ENCODE peak calls at places on chromosomes 2 and 18, in six cellular contexts. One of them, this sample, is unnamed.

GRCh38 chr2:126862730-126863129 is 36.0 kb upstream of the TEX51 start:
- DNase-seq in mammary epithelial cell: no peak
- DNase-seq in lower lobe of right lung: no peak
- DNase-seq in pancreas: no peak
- DNase-seq in psoas muscle: no peak
- DNase-seq in GM23338: no peak
- DNase-seq in this sample: no peak

GRCh38 chr2:197673606-197674005 is 1.8 kb downstream of the RFTN2 start:
- DNase-seq in pancreas: no peak
- DNase-seq in GM23338: no peak
- DNase-seq in lower lobe of right lung: no peak
- DNase-seq in mammary epithelial cell: no peak
- DNase-seq in psoas muscle: no peak
- DNase-seq in this sample: no peak

GRCh38 chr18:61975526-61976326 is 82.9 kb upstream of the RNF152 start:
- DNase-seq in lower lobe of right lung: no peak
- DNase-seq in psoas muscle: no peak
- DNase-seq in pancreas: no peak
- DNase-seq in mammary epithelial cell: no peak
- DNase-seq in GM23338: no peak
- DNase-seq in this sample: no peak

GRCh38 chr2:20674974-20675679 is 8.2 kb downstream of the GDF7 start:
- DNase-seq in lower lobe of right lung: no peak
- DNase-seq in psoas muscle: peak; percentile 71
- DNase-seq in GM23338: no peak
- DNase-seq in pancreas: no peak
- DNase-seq in mammary epithelial cell: no peak
- DNase-seq in this sample: no peak

GRCh38 chr18:36942264-36942663 is 113.3 kb downstream of the KIAA1328 start:
- DNase-seq in pancreas: no peak
- DNase-seq in GM23338: peak; percentile 66
- DNase-seq in mammary epithelial cell: peak; percentile 23
- DNase-seq in psoas muscle: no peak
- DNase-seq in lower lobe of right lung: no peak
- DNase-seq in this sample: no peak

GRCh38 chr2:1605102-1605501 is 139.2 kb downstream of the PXDN start:
- DNase-seq in lower lobe of right lung: no peak
- DNase-seq in GM23338: peak; percentile 22
- DNase-seq in mammary epithelial cell: no peak
- DNase-seq in psoas muscle: peak; percentile 79
- DNase-seq in pancreas: no peak
- DNase-seq in this sample: no peak

GRCh38 chr2:237279012-237279768 is 134.8 kb downstream of the COL6A3 start:
- DNase-seq in psoas muscle: no peak
- DNase-seq in lower lobe of right lung: no peak
- DNase-seq in GM23338: no peak
- DNase-seq in mammary epithelial cell: no peak
- DNase-seq in pancreas: no peak
- DNase-seq in this sample: no peak

GRCh38 chr18:79377187-79377891 is 18.4 kb upstream of the NFATC1 start:
- DNase-seq in psoas muscle: no peak
- DNase-seq in lower lobe of right lung: no peak
- DNase-seq in mammary epithelial cell: no peak
- DNase-seq in GM23338: no peak
- DNase-seq in pancreas: no peak
- DNase-seq in this sample: no peak

DNA sequence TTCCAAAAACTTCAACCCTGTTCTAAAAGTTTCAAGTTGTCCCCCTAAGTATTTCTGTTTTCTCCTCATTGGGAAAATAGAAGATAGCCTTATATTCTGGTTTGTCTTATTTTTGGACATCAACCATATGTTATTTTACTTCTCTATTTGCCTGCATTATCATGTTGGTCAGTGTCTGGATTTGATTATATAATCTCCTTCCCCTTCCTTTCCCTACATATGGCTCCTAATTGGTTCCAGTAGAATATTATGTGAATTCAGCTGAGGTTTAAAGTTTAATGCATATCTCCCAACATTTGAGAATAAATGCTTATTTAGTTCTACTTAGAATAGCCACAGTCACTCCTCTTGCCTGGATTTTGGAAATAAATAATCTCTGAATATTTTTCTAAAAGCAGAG is 66.9 kb downstream of the OXER1 start:
- DNase-seq in lower lobe of right lung: no peak
- DNase-seq in pancreas: no peak
- DNase-seq in GM23338: no peak
- DNase-seq in psoas muscle: no peak
- DNase-seq in mammary epithelial cell: no peak
- DNase-seq in this sample: no peak
- H3K4me1 ChIP-seq in lower lobe of right lung: peaks cover 22% of the 10 kb centered on the region
- H3K4me1 ChIP-seq in pancreas: no peaks in the 10 kb centered on the region
- H3K4me1 ChIP-seq in GM23338: peaks cover 7% of the 10 kb centered on the region
- H3K4me1 ChIP-seq in psoas muscle: no peaks in the 10 kb centered on the region
- H3K4me1 ChIP-seq in mammary epithelial cell: peaks cover 11% of the 10 kb centered on the region
- H3K4me1 ChIP-seq in this sample: no peaks in the 10 kb centered on the region

GRCh38 chr2:72936669-72937355 is 19.5 kb downstream of the EMX1 start:
- DNase-seq in pancreas: no peak
- DNase-seq in psoas muscle: peak; percentile 28
- DNase-seq in GM23338: no peak
- DNase-seq in lower lobe of right lung: no peak
- DNase-seq in mammary epithelial cell: no peak
- DNase-seq in this sample: no peak

GRCh38 chr2:72933646-72934151 is 16.4 kb downstream of the EMX1 start:
- DNase-seq in lower lobe of right lung: no peak
- DNase-seq in pancreas: peak; percentile 49
- DNase-seq in GM23338: no peak
- DNase-seq in psoas muscle: peak; percentile 32
- DNase-seq in mammary epithelial cell: no peak
- DNase-seq in this sample: no peak

GRCh38 chr2:72933207-72933606 is 15.9 kb downstream of the EMX1 start:
- DNase-seq in mammary epithelial cell: no peak
- DNase-seq in pancreas: no peak
- DNase-seq in lower lobe of right lung: no peak
- DNase-seq in GM23338: no peak
- DNase-seq in psoas muscle: peak; percentile 25
- DNase-seq in this sample: no peak

GRCh38 chr2:72935611-72935957 is 18.3 kb downstream of the EMX1 start:
- DNase-seq in lower lobe of right lung: no peak
- DNase-seq in GM23338: no peak
- DNase-seq in mammary epithelial cell: no peak
- DNase-seq in pancreas: peak; percentile 47
- DNase-seq in psoas muscle: peak; percentile 31
- DNase-seq in this sample: no peak

DNA sequence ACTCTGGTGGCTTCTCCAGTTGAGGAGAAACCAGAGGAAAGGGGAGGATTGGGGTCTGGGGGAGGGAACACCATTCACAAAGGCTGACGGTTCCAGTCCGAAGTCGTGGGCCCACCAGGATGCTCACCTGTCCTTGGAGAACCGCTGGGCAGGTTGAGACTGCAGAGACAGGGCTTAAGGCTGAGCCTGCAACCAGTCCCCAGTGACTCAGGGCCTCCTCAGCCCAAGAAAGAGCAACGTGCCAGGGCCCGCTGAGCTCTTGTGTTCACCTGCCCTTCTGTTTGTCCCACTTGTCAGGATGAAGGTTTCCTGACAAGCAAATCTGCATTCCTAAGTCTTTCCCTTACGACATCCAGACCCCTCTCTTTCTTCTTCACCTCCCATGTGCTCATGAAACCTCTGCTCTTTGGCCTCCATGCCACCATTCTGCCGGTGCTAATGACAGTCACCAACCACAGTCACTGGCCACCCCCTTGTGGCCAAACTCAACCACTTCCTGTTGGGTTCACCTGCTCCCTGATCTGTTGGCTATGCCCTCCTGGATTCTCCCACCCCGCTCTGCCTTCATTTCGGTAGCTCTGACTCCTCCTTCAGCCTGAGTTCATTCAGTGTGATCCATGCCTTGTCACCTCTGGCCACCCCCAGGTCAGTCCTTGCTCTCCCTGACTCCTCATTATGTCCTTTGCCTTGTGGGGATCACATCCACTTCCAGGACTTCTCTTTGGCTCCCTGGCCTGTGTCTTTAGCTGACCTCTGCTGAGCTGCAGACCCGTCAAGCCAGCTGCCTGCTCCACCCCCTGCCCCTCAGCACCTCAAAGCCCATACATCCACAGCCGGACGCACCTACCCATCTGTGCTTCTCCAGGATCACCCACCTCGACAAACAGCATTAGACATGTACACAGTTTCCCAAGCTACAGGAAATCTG is 17.6 kb downstream of the EMX1 start:
- DNase-seq in GM23338: peak; percentile 67
- DNase-seq in psoas muscle: peak; percentile 42
- DNase-seq in mammary epithelial cell: peak; percentile 82
- DNase-seq in lower lobe of right lung: no peak
- DNase-seq in pancreas: peak; percentile 60
- DNase-seq in this sample: no peak
- TF ChIP-seq CTCF in GM23338: peak; percentile 58
- TF ChIP-seq CTCF in psoas muscle: peak; percentile 22
- TF ChIP-seq CTCF in mammary epithelial cell: peak; percentile 34
- TF ChIP-seq CTCF in lower lobe of right lung: peak; percentile 23
- TF ChIP-seq CTCF in pancreas: peak; percentile 11
- TF ChIP-seq CTCF in this sample: peak; percentile 13

DNA sequence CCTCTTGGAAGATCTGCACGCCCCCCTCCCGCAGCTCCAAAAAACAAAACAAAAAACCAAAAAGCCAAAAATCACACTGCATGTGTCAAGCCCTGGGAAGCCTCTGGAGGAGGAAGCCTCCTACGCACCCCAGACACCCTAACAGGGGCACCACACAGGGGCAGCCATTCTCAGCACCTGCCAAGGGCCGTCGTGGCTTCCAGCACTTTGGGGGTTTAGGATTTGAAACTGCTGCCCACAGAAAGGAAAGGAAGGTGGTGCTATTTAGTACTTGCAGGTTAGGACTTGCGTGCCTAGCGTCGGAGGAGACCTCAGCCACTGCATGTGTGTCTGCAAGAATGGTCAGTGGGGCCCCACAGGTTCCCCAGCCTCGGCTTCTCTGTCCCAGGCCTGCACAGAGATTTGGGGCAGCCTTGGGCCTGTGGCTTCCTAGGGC is 419 bp upstream of the GPR55 start:
- DNase-seq in mammary epithelial cell: peak; percentile 19
- DNase-seq in lower lobe of right lung: no peak
- DNase-seq in pancreas: no peak
- DNase-seq in psoas muscle: no peak
- DNase-seq in GM23338: no peak
- DNase-seq in this sample: no peak
- H3K4me3 ChIP-seq in mammary epithelial cell: no peak overlapping the region
- H3K4me3 ChIP-seq in lower lobe of right lung: no peak overlapping the region
- H3K4me3 ChIP-seq in pancreas: no peak overlapping the region
- H3K4me3 ChIP-seq in psoas muscle: no peak overlapping the region
- H3K4me3 ChIP-seq in GM23338: no peak overlapping the region
- H3K4me3 ChIP-seq in this sample: no peak overlapping the region

GRCh38 chr2:207135340-207135739 is 30.4 kb downstream of the KLF7 start:
- DNase-seq in GM23338: no peak
- DNase-seq in lower lobe of right lung: no peak
- DNase-seq in psoas muscle: no peak
- DNase-seq in mammary epithelial cell: no peak
- DNase-seq in pancreas: no peak
- DNase-seq in this sample: no peak
- H3K4me1 ChIP-seq in GM23338: peaks cover 49% of the 10 kb centered on the region
- H3K4me1 ChIP-seq in lower lobe of right lung: peaks cover 97% of the 10 kb centered on the region
- H3K4me1 ChIP-seq in psoas muscle: peaks cover 28% of the 10 kb centered on the region
- H3K4me1 ChIP-seq in mammary epithelial cell: peaks cover 32% of the 10 kb centered on the region
- H3K4me1 ChIP-seq in pancreas: no peaks in the 10 kb centered on the region
- H3K4me1 ChIP-seq in this sample: peaks cover 98% of the 10 kb centered on the region

GRCh38 chr2:133504566-133505505 is 63.4 kb downstream of the NCKAP5 start:
- DNase-seq in mammary epithelial cell: peak; percentile 54
- DNase-seq in pancreas: peak; percentile 65
- DNase-seq in psoas muscle: no peak
- DNase-seq in lower lobe of right lung: peak; percentile 52
- DNase-seq in GM23338: no peak
- DNase-seq in this sample: peak; percentile 73
- TF ChIP-seq CTCF in mammary epithelial cell: no peak
- TF ChIP-seq CTCF in pancreas: no peak
- TF ChIP-seq CTCF in psoas muscle: no peak
- TF ChIP-seq CTCF in lower lobe of right lung: no peak
- TF ChIP-seq CTCF in GM23338: no peak
- TF ChIP-seq CTCF in this sample: no peak

GRCh38 chr2:196660264-196660663 is 20.7 kb downstream of the CCDC150 start:
- DNase-seq in psoas muscle: no peak
- DNase-seq in lower lobe of right lung: no peak
- DNase-seq in pancreas: no peak
- DNase-seq in mammary epithelial cell: peak; percentile 12
- DNase-seq in GM23338: no peak
- DNase-seq in this sample: no peak
- H3K4me3 ChIP-seq in psoas muscle: no peak overlapping the region
- H3K4me3 ChIP-seq in lower lobe of right lung: no peak overlapping the region
- H3K4me3 ChIP-seq in pancreas: no peak overlapping the region
- H3K4me3 ChIP-seq in mammary epithelial cell: no peak overlapping the region
- H3K4me3 ChIP-seq in GM23338: no peak overlapping the region
- H3K4me3 ChIP-seq in this sample: no peak overlapping the region

This sample was measured in RWPE2.